ENCODE peak calls at places on chromosomes 3 and 15, in five cellular contexts. G is trophoblast cell, O is IMR-90, E is adrenal gland, M is left ventricle myocardium inferior. R is an unnamed sample.

GRCh38 chr3:193928354-193929209 is 207.4 kb upstream of the HES1 start:
- DNase-seq in E (no peak), O (no peak), G (no peak), M (no peak), R (no peak)

GRCh38 chr3:184371570-184372018 is 6.4 kb downstream of the THPO start:
- DNase-seq in M (peak; percentile 71), G (peak; percentile 69), O (peak; percentile 89), E (peak; percentile 88), R (peak; percentile 72)

GRCh38 chr15:52334491-52335160 is 39.0 kb upstream of the MYO5C start:
- DNase-seq in G (no peak), M (no peak), E (no peak), O (peak; percentile 49), R (no peak)

GRCh38 chr3:123765475-123766166 is 118.5 kb downstream of the MYLK start:
- DNase-seq in G (no peak), O (peak; percentile 42), E (no peak), M (no peak), R (no peak)

GRCh38 chr3:70249509-70250160 is 62.8 kb downstream of the MDFIC2 start:
- DNase-seq in O (no peak), M (no peak), E (no peak), G (no peak), R (no peak)

GRCh38 chr3:195366200-195366910 is 76.5 kb downstream of the ACAP2 start:
- DNase-seq in O (no peak), M (no peak), G (no peak), E (no peak), R (no peak)

GRCh38 chr3:172476339-172476738 is 28.1 kb upstream of the GHSR start:
- DNase-seq in G (no peak), M (no peak), O (no peak), E (no peak), R (no peak)

GRCh38 chr3:43641306-43642114 is 19.7 kb upstream of the ANO10 start:
- DNase-seq in O (peak; percentile 73), E (no peak), M (no peak), G (no peak), R (no peak)

GRCh38 chr3:70811880-70812279 is 499.4 kb upstream of the MDFIC2 start:
- DNase-seq in G (no peak), E (no peak), M (no peak), O (peak; percentile 81), R (peak; percentile 52)

GRCh38 chr15:85473455-85473854 is 93.1 kb downstream of the AKAP13 start:
- DNase-seq in E (no peak), G (no peak), M (no peak), O (peak; percentile 71), R (no peak)

GRCh38 chr3:147361671-147362420 is 44.5 kb downstream of the ZIC4 start:
- DNase-seq in E (no peak), O (no peak), G (no peak), M (no peak), R (no peak)

GRCh38 chr3:83514130-83514914 is 1444.5 kb upstream of the CADM2 start:
- DNase-seq in G (no peak), E (no peak), M (no peak), O (no peak), R (no peak)

GRCh38 chr3:158770254-158771017 is 31.4 kb upstream of the MFSD1 start:
- DNase-seq in M (no peak), G (peak; percentile 34), E (no peak), O (peak; percentile 93), R (peak; percentile 72)

GRCh38 chr3:46065294-46065705 is 38.0 kb upstream of the XCR1 start:
- DNase-seq in E (no peak), M (peak; percentile 25), O (peak; percentile 8), G (no peak), R (no peak)

GRCh38 chr15:25860885-25861866 is 2.0 kb downstream of the ATP10A start:
- DNase-seq in O (no peak), G (no peak), M (no peak), E (no peak), R (no peak)

GRCh38 chr15:57340673-57341259 is 35.5 kb upstream of the CGNL1 start:
- DNase-seq in G (peak; percentile 81), M (no peak), O (peak; percentile 65), E (no peak), R (no peak)

GRCh38 chr3:80014576-80014975 is 246.8 kb upstream of the ROBO1 start:
- DNase-seq in M (no peak), O (no peak), G (peak; percentile 14), E (no peak), R (no peak)

GRCh38 chr15:53586815-53587214 is 172.6 kb downstream of the WDR72 start:
- DNase-seq in G (no peak), M (no peak), O (no peak), E (peak; percentile 30), R (no peak)

GRCh38 chr3:170410428-170411029 is 8.1 kb upstream of the CLDN11 start:
- DNase-seq in G (no peak), O (no peak), M (no peak), E (no peak), R (no peak)

GRCh38 chr3:73558399-73559075 is 66.2 kb downstream of the PDZRN3 start:
- DNase-seq in G (no peak), M (peak; percentile 33), E (peak; percentile 49), O (peak; percentile 72), R (no peak)

GRCh38 chr3:129612350-129613204 is 6.1 kb upstream of the PLXND1 start:
- DNase-seq in G (peak; percentile 68), M (peak; percentile 20), O (peak; percentile 20), E (no peak), R (no peak)

GRCh38 chr3:63492464-63492863 is 160.0 kb upstream of the SNTN start:
- DNase-seq in G (no peak), O (no peak), M (no peak), E (no peak), R (no peak)

DNA sequence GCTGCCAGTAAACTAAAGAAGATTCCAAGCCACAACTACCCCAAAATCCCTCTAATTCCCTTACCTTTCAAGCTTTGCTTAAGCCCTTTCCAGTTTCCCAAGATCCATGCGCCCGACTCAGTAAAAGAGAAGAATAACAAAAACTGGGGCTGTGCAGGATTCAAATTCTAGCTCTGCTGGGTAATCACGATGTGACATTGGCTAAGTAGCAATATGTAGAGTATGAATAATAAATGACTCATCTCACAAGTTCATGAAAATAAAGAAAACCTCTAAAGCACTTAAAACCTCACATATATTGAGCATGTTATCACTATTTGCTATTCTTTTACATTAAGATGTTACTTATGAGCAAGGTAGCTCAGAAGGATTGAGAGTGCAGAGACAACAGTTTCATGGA is 522.2 kb upstream of the ZNF717 start:
- DNase-seq in M (no peak), G (no peak), O (peak; percentile 69), E (no peak), R (no peak)
- H3K27ac ChIP-seq in M (no peak overlapping the region), G (no peak overlapping the region), O (peak overlapping the region; percentile 79), E (no peak overlapping the region), R (peak overlapping the region; percentile 74)

GRCh38 chr3:50299638-50299928 is 378 bp upstream of the HYAL3 start:
- DNase-seq in O (no peak), E (no peak), M (no peak), G (no peak), R (no peak)

GRCh38 chr3:50296721-50297383 is 2.4 kb downstream of the HYAL3 start:
- DNase-seq in G (no peak), E (no peak), M (peak; percentile 13), O (no peak), R (no peak)

GRCh38 chr3:50297384-50297775 is 1.8 kb downstream of the HYAL3 start:
- DNase-seq in E (no peak), G (no peak), O (no peak), M (peak; percentile 19), R (no peak)

GRCh38 chr3:50298836-50299637 is at the start of the genes HYAL3 and NAA80:
- DNase-seq in E (peak; percentile 100), G (peak; percentile 99), O (peak; percentile 99), M (peak; percentile 99), R (peak; percentile 99)

DNA sequence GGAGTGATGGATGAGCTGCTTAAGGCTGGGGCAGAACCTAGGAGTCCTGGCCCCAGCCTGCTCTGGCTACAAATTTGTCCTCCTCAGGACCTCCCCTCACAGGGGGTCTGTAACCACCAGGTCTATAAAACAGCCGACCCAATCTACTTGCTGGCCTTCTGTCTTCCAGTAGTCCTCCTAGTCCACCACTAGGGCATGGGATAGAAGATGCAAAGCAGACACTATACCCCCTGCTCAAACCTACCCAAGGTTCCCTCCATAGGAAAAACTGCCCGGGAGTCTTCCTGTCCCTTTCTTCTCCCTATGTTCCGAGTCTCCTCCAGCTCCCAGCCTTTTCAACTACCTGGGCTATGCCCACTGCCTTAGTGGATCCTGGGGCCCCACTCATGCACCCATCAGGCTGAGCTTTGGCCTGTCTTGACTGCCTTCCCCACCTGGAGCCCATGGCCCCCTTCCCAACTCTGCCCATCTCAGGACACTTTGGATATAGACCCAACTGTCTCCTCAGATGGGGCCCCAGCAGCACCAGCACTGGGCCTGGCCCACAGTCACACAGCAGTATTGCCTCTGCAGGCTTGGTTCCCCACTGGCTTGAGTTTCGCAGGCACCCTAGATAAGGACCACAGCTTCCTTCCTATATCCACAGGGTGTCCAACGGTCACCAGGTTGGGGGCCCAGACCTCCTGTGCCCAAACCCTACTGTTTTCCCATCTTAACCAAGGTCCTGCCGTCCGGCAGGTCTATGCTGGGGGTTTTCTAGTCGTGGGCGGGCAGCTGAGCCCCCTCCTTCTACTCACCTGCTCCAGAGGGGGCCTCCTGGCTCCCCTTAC is 1.1 kb downstream of the HYAL3 start:
- DNase-seq in O (no peak), G (no peak), E (no peak), M (peak; percentile 16), R (no peak)
- H3K27ac ChIP-seq in O (peak overlapping the region; percentile 16), G (no peak overlapping the region), E (peak overlapping the region; percentile 94), M (peak overlapping the region; percentile 97), R (peak overlapping the region; percentile 62)

DNA sequence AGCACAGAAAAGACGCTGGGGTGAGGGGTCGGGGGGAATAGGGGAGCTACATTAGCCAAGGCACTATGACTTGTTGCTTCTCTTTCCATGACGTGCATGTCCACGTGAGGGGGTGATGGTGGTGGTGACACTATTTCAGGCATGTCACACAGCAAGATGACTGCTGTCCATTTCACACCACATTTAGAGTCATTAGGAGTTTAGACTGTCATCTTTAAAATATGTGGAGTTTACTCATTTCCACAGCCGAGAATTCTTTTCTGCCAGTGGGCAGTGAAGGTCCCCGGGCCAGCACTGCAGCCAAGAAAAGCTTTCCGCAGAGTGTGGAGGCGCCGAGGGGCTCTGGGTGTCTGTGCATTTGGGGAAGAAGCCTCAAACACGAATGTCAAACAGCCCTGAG is 954 bp upstream of the DGKG start:
- DNase-seq in O (no peak), G (peak; percentile 16), M (no peak), E (no peak), R (no peak)
- H3K27ac ChIP-seq in O (no peak overlapping the region), G (no peak overlapping the region), M (peak overlapping the region; percentile 81), E (no peak overlapping the region), R (no peak overlapping the region)

GRCh38 chr3:39550343-39550742 is 82.9 kb downstream of the MOBP start:
- DNase-seq in G (no peak), O (no peak), E (no peak), M (no peak), R (no peak)

GRCh38 chr3:39542588-39542988 is 75.1 kb downstream of the MOBP start:
- DNase-seq in M (no peak), G (no peak), O (no peak), E (no peak), R (no peak)

DNA sequence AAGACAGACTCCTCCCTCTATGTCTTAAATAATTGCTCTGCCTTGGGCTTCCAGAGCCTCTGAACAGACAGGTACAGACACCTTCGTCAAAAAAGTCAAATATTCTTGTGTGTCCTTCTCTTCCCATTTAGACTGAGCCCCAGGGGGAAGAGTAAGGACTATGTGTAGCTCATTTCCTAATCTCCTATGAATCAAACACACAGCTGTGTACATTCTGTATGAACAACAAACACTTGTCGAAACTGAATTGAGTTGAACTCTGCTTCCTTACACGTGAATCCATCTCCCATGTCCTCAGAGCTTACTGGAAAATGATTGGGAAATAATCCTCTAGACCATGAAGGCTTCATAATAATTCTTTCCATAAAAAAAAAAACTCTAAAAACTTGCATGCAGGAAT is 80.8 kb downstream of the MOBP start:
- DNase-seq in M (no peak), G (no peak), E (no peak), O (no peak), R (no peak)
- H3K27ac ChIP-seq in M (no peak overlapping the region), G (no peak overlapping the region), E (no peak overlapping the region), O (no peak overlapping the region), R (no peak overlapping the region)

GRCh38 chr3:48748754-48749153 is 31.7 kb upstream of the IP6K2 start:
- DNase-seq in O (no peak), E (no peak), G (no peak), M (no peak), R (no peak)
- H3K27ac ChIP-seq in O (no peak overlapping the region), E (peak overlapping the region; percentile 43), G (no peak overlapping the region), M (peak overlapping the region; percentile 88), R (no peak overlapping the region)